ENCODE peak calls at places on chromosomes 3 and 15, in four cellular contexts. W is HEK293T, B is 8988T, G is T-helper 1 cell. N is an unnamed sample.

GRCh38 chr15:51888593-51889195 is 59.2 kb downstream of the TMOD3 start:
- DNase-seq in W (peak), B (no peak), G (no peak), N (no peak)

GRCh38 chr15:41115088-41115651 is 910 bp downstream of the INO80 start:
- DNase-seq in W (peak), B (no peak), G (no peak), N (no peak)

GRCh38 chr15:64334530-64334929 is 21.4 kb downstream of the CSNK1G1 start:
- DNase-seq in W (no peak), B (no peak), G (peak), N (peak)

GRCh38 chr15:33934896-33935295 is 33.4 kb upstream of the CHRM5 start:
- DNase-seq in W (no peak), B (no peak), G (no peak), N (no peak)

GRCh38 chr15:79724312-79724711 is 172.5 kb downstream of the MTHFS start:
- DNase-seq in W (no peak), B (no peak), G (no peak), N (no peak)

GRCh38 chr15:38129531-38130199 is 123.0 kb upstream of the SPRED1 start:
- DNase-seq in W (no peak), B (no peak), G (no peak), N (no peak)

GRCh38 chr3:172673210-172673679 is 37.6 kb downstream of the NCEH1 start:
- DNase-seq in W (peak), B (no peak), G (peak), N (no peak)

GRCh38 chr15:73305331-73306211 is 63.2 kb downstream of the HCN4 start:
- DNase-seq in W (peak), B (peak), G (no peak), N (no peak)

GRCh38 chr15:63474810-63475316 is 29.5 kb upstream of the USP3 start:
- DNase-seq in W (no peak), B (no peak), G (no peak), N (peak)

GRCh38 chr15:74295800-74296199 is 59.7 kb downstream of the CCDC33 start:
- DNase-seq in W (no peak), B (no peak), G (no peak), N (no peak)

GRCh38 chr3:126522363-126522788 is 1.6 kb upstream of the CHST13 start:
- DNase-seq in W (peak), B (peak), G (peak), N (peak)

N was measured in Peyer's patch.